ENCODE peak calls at places on chromosomes 2 and 18, in five cellular contexts. B, F, A, P and L are unnamed samples.

GRCh38 chr2:65316072-65316471 is 88.4 kb downstream of the ACTR2 start:
- DNase-seq in P (no peak), B (no peak), A (no peak), F (no peak), L (peak)

GRCh38 chr2:64592994-64593655 is 60.6 kb downstream of the SERTAD2 start:
- DNase-seq in B (no peak), F (no peak), A (no peak), P (no peak), L (no peak)

GRCh38 chr2:224357098-224357901 is 44.6 kb downstream of the FAM124B start:
- DNase-seq in F (peak), A (peak), P (peak), B (peak), L (peak)

GRCh38 chr2:62505109-62505508 is 886 bp downstream of the TMEM17 start:
- DNase-seq in A (no peak), B (no peak), F (peak), P (no peak), L (no peak)

GRCh38 chr18:79384834-79385233 is 10.9 kb upstream of the NFATC1 start:
- DNase-seq in F (no peak), A (no peak), B (no peak), P (no peak), L (no peak)

GRCh38 chr2:180257247-180257646 is 250.2 kb upstream of the CWC22 start:
- DNase-seq in A (no peak), B (no peak), F (no peak), P (no peak), L (no peak)

GRCh38 chr2:42913280-42913878 is 121.0 kb upstream of the HAAO start:
- DNase-seq in B (no peak), F (no peak), P (no peak), A (no peak), L (no peak)

GRCh38 chr18:72502671-72503431 is 41.3 kb downstream of the CBLN2 start:
- DNase-seq in B (no peak), P (no peak), F (no peak), A (no peak), L (no peak)

GRCh38 chr2:217950401-217950871 is 52.4 kb downstream of the TNS1 start:
- DNase-seq in P (no peak), A (no peak), F (no peak), B (no peak), L (no peak)

GRCh38 chr2:152335851-152336102 is 803 bp downstream of the FMNL2 start:
- DNase-seq in B (peak), F (no peak), P (no peak), A (no peak), L (no peak)

GRCh38 chr2:43082111-43082877 is 144.1 kb downstream of the ZFP36L2 start:
- DNase-seq in B (peak), A (no peak), F (no peak), P (no peak), L (peak)

GRCh38 chr2:222736301-222736700 is 64.8 kb downstream of the MOGAT1 start:
- DNase-seq in P (no peak), F (no peak), B (no peak), A (no peak), L (peak)

GRCh38 chr2:7887441-7887840 is 794.4 kb upstream of the ID2 start:
- DNase-seq in B (no peak), F (no peak), P (no peak), A (no peak), L (no peak)

GRCh38 chr2:39068290-39068689 is 52.6 kb downstream of the SOS1 start:
- DNase-seq in P (no peak), F (no peak), B (no peak), A (no peak), L (no peak)

GRCh38 chr2:96135621-96136020 is 2.7 kb downstream of the ASTL start:
- DNase-seq in F (no peak), B (no peak), P (no peak), A (no peak), L (no peak)

GRCh38 chr2:27920148-27920885 is 29.8 kb downstream of the BABAM2 start:
- DNase-seq in B (peak), P (peak), A (no peak), F (no peak), L (peak)

GRCh38 chr2:217935245-217935879 is 67.4 kb downstream of the TNS1 start:
- DNase-seq in B (no peak), P (no peak), F (no peak), A (peak), L (no peak)

GRCh38 chr2:102226612-102227351 is 40.0 kb downstream of the IL1RL2 start:
- DNase-seq in B (no peak), A (no peak), P (no peak), F (no peak), L (peak)

GRCh38 chr2:72214429-72215143 is 66.9 kb upstream of the CYP26B1 start:
- DNase-seq in B (no peak), A (no peak), P (peak), F (no peak), L (peak)

GRCh38 chr2:218658671-218659257 is 659 bp downstream of the ZNF142 start:
- DNase-seq in F (peak), A (peak), B (peak), P (peak), L (peak)

GRCh38 chr2:162282765-162283425 is 35.6 kb downstream of the IFIH1 start:
- DNase-seq in B (no peak), P (no peak), A (no peak), F (no peak), L (no peak)

GRCh38 chr18:77127769-77128671 is 4.6 kb downstream of the MBP start:
- DNase-seq in A (no peak), B (no peak), F (no peak), P (no peak), L (peak)

GRCh38 chr2:133777607-133778006 is 209.3 kb upstream of the NCKAP5 start:
- DNase-seq in F (no peak), A (peak), P (no peak), B (peak), L (peak)

GRCh38 chr18:22307528-22307927 is 110.2 kb downstream of the CTAGE1 start:
- DNase-seq in F (no peak), P (no peak), B (no peak), A (no peak), L (no peak)

GRCh38 chr2:21078296-21078695 is 34.4 kb upstream of the APOB start:
- DNase-seq in P (no peak), A (no peak), B (no peak), F (no peak), L (no peak)

GRCh38 chr2:213288913-213289700 is 4.8 kb downstream of the SPAG16 start:
- DNase-seq in F (no peak), A (no peak), P (no peak), B (no peak), L (peak)

GRCh38 chr2:163778045-163778753 is 42.4 kb upstream of the FIGN start:
- DNase-seq in F (no peak), P (no peak), A (no peak), B (peak), L (peak)

GRCh38 chr18:12409466-12409865 is 1.7 kb downstream of the PRELID3A start:
- DNase-seq in F (peak), P (no peak), B (no peak), A (no peak), L (no peak)

GRCh38 chr18:24013061-24013460 is 1.5 kb upstream of the TTC39C start:
- DNase-seq in A (no peak), P (no peak), B (no peak), F (no peak), L (no peak)

GRCh38 chr18:49723648-49724180 is 89.6 kb downstream of the ACAA2 start:
- DNase-seq in B (no peak), F (no peak), A (no peak), P (peak), L (peak)

GRCh38 chr2:109435866-109436634 is 177.7 kb downstream of the SEPTIN10 start:
- DNase-seq in B (no peak), F (no peak), P (no peak), A (no peak), L (no peak)

GRCh38 chr2:18924905-18925691 is 335.7 kb upstream of the NT5C1B start:
- DNase-seq in A (no peak), F (no peak), B (no peak), P (no peak), L (peak)

GRCh38 chr2:58122540-58122939 is 75.9 kb downstream of the VRK2 start:
- DNase-seq in F (no peak), A (no peak), P (no peak), B (no peak), L (no peak)
- TF ChIP-seq EZH2 in F (no peak), A (no peak), P (no peak), B (no peak), L (no peak)

DNA sequence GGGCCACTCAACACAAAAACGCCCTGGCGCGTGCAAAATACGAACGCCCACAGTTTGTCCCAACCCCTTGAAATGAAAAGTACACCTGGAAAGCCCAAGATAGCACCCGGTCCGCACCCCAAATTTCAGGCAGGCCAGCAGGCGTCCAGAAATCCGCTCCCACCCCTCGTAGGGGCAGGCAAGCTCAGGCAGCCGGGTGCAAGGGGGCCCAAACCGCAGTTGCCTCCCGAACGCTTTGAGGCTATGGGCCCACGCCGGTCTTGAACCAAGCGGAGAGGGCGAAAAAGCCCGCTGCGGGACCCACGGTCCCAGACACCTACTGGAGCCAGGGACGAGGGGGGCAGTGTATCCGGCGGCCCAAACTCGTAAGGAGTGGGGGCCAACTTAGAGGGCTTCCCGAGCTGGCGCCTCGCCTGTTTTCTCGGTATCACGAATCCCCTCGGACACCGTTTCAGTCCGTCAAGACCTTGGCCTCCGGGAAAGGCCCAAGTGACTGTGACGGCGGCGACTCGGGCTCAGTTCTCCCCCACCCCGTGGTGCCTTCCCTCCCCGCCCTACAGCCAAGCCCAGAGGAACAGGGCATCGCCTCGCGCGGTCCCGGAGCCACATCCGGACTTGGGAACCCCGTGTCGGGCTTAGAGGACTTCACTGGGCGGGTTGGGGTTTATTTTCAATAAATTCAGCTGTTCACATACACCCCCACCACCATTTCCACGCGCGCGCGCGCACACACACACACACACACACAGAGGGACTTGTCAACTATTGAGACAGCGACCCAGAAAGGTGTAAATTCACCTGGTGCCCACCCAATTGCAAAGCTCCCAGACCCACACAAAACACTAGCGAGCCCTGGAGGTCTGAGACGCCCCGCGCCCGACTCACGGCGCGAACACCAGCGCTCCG is 6.2 kb upstream of the SATB2 start:
- DNase-seq in B (peak), F (no peak), A (peak), P (no peak), L (no peak)
- TF ChIP-seq EZH2 in B (no peak), F (no peak), A (peak), P (no peak), L (no peak)

DNA sequence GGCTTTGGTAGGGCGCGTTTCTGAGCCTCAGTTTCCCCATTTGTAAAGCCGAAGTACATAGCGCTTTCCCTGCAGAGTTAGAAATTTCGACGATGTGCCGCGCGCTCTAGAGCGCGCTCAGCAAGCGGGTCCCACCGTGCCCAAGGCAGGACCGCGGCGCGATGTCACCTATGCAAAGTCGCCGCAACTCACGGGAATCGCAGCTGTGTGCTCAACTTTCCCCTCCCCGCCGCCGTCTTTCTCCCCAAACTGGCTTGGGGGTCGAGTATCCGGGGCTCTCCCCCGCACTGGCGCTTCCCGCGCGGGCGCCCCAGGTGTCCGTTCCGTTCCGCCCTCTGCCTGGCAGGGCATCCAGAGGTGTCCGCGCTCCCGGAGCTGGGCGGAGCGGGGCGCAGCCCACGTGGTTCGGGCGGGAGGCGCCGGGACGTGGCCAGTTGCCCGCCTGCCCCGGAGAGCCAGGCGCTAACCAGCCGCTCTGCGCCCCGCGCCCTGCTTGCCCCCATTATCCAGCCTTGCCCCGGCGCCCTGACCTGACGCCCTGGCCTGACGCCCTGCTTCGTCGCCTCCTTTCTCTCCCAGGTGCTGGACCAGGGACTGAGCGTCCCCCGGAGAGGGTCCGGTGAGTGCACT is at the start of gene MLPH:
- DNase-seq in F (no peak), B (no peak), A (peak), P (no peak), L (peak)
- TF ChIP-seq EZH2 in F (no peak), B (peak), A (no peak), P (no peak), L (no peak)

DNA sequence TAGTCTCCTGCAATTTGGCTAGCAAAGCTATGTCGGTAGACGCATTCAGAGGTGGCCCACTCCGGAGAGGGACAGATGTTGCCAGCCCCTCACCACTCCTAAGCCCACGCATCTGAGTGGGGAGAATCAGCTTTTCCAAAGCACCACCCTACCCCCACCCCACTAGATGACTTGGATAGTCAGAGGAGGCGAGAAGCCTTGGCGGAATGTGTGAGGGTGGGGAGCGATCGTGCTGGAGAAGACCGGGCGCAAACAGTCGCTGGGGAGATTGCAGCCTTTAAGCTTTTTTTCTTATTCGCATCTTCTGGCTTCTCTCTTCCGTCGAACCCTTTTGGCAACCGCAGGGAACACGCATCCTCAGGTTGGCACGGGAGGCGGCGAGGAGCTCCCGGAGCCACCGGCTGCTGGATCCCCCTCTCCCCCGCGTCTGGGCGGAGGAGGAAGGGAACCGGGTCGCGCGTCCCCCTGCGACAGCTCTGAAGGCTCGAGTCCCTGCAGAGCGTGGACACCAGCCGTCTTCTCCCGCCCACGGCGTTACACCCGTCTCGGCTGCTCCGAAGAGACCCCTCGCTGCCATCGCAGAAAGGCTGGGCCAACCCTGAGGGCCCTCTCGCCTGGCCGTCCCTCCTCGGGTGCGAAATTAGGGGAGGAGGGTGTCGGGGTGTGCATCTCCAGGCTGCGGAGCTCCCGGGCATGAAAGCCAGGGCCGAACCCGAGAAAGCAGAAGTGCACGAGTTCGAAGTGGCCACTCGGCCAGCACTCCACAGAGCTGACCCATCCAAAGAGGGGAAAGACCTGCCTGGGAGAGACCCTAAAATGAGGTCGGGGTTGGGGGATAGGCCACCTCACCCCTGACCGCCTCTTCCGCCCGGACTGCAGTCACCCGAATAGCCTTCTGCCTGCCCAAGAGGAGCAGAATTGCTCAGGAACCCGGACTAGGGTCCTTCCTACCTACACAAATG is 12.2 kb downstream of the EVX2 start:
- DNase-seq in P (no peak), A (peak), B (no peak), F (no peak), L (no peak)
- TF ChIP-seq EZH2 in P (peak), A (peak), B (no peak), F (no peak), L (no peak)

DNA sequence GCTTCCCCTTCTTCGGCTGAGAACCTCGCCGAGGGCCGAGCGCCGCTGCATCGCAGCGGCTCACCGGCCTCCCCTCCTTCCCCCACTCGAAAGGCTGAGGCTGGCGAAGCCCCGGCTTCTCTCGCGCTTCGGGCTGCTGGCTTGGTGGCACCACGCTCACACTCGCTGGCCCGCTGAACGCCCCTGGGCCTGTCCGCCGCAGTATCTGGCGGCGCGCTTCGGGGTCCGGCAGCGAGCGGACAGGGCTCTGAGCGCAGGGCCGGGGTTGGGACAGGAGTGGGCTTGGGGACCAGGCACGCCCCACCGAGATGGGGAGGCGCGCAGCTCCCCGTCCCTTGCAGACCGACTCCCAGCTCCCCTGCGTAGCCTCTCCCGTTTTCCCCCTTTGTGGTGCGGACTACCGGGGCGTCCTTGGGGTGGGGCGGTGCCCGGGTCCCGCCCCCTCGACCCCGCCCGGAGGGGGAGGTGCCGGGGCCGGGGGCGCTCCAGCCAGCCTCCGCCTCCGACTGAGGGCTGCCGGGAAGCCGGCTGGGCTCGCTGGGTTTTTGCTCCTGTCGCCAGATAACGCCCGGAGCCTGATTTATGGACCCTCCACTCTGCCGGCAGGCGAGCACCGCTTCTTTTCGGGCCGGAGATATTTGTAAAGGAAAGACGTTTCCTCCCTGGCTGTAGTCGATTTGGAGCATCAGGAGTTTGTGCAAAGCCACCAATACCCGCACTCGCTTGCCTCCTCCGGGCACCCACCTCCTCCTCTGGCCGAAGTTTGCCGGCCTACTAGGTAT is 3.8 kb downstream of the GBX2 start:
- DNase-seq in P (no peak), B (peak), F (no peak), A (peak), L (no peak)
- TF ChIP-seq EZH2 in P (no peak), B (no peak), F (no peak), A (peak), L (no peak)